ENCODE peak calls at places on chromosomes 12 and 14, in six cellular contexts. Y, L, I, M, U and N are unnamed samples.

GRCh38 chr12:95790025-95790911 is at the start of gene NTN4:
- DNase-seq in U (no peak), Y (no peak), M (no peak), I (peak), L (peak), N (no peak)

GRCh38 chr12:119990382-119990874 is 1.4 kb downstream of the BICDL1 start:
- DNase-seq in U (no peak), L (no peak), Y (no peak), M (no peak), I (peak), N (no peak)

GRCh38 chr14:36019126-36019525 is 157.4 kb downstream of the PTCSC3 start:
- DNase-seq in L (no peak), M (no peak), Y (no peak), I (no peak), U (no peak), N (no peak)

GRCh38 chr12:82970614-82971013 is 283.9 kb downstream of the TMTC2 start:
- DNase-seq in Y (no peak), U (no peak), L (no peak), I (no peak), M (no peak), N (no peak)

GRCh38 chr12:40561395-40561966 is 130.8 kb upstream of the CNTN1 start:
- DNase-seq in U (no peak), L (no peak), M (no peak), I (no peak), Y (no peak), N (no peak)

GRCh38 chr14:54105898-54106297 is 149.3 kb upstream of the BMP4 start:
- DNase-seq in L (no peak), Y (no peak), U (no peak), I (no peak), M (no peak), N (no peak)

GRCh38 chr12:66072566-66072965 is 58.0 kb downstream of the LLPH start:
- DNase-seq in L (no peak), Y (no peak), I (no peak), M (no peak), U (no peak), N (no peak)

GRCh38 chr14:105184461-105184860 is 3.3 kb upstream of the NUDT14 start:
- DNase-seq in L (no peak), M (no peak), U (no peak), Y (no peak), I (no peak), N (no peak)

GRCh38 chr14:104913413-104913812 is 11.3 kb upstream of the PLD4 start:
- DNase-seq in Y (no peak), M (no peak), I (no peak), L (no peak), U (no peak), N (no peak)

GRCh38 chr12:123931686-123932321 is 40.8 kb downstream of the CCDC92 start:
- DNase-seq in Y (no peak), L (no peak), M (no peak), I (no peak), U (no peak), N (no peak)

GRCh38 chr14:92121207-92121669 is 268 bp downstream of the NDUFB1 start:
- DNase-seq in Y (peak), I (no peak), L (peak), M (no peak), U (no peak), N (no peak)

GRCh38 chr12:125188912-125189881 is 124.0 kb downstream of the AACS start:
- DNase-seq in U (no peak), M (peak), I (no peak), Y (no peak), L (no peak), N (no peak)

GRCh38 chr14:92637228-92637627 is 111.2 kb downstream of the LGMN start:
- DNase-seq in M (no peak), U (no peak), I (no peak), L (no peak), Y (peak), N (no peak)

GRCh38 chr12:71300772-71301675 is 138.6 kb upstream of the LGR5 start:
- DNase-seq in Y (no peak), U (no peak), M (no peak), L (no peak), I (no peak), N (no peak)

GRCh38 chr12:7439579-7440505 is 4.1 kb downstream of the CD163L1 start:
- DNase-seq in M (peak), U (no peak), Y (peak), L (peak), I (no peak), N (no peak)

GRCh38 chr14:91119556-91120311 is 5.9 kb downstream of the DGLUCY start:
- DNase-seq in Y (peak), M (no peak), L (no peak), I (no peak), U (no peak), N (no peak)

GRCh38 chr14:45177081-45177480 is 41.4 kb downstream of the FANCM start:
- DNase-seq in L (no peak), M (no peak), I (no peak), U (no peak), Y (peak), N (no peak)

GRCh38 chr12:91215940-91216454 is 33.4 kb upstream of the DCN start:
- DNase-seq in L (no peak), M (no peak), U (no peak), I (no peak), Y (peak), N (no peak)

GRCh38 chr12:112716099-112717093 is 75.2 kb upstream of the RPH3A start:
- DNase-seq in L (no peak), Y (peak), I (peak), M (peak), U (no peak), N (peak)

GRCh38 chr12:124829008-124829707 is 34.5 kb downstream of the SCARB1 start:
- DNase-seq in I (peak), M (peak), Y (peak), U (no peak), L (no peak), N (no peak)

GRCh38 chr12:96155781-96156180 is 38.4 kb upstream of the ELK3 start:
- DNase-seq in Y (no peak), I (no peak), L (no peak), M (no peak), U (no peak), N (no peak)

GRCh38 chr14:65872536-65872935 is 460.0 kb downstream of the FUT8 start:
- DNase-seq in I (no peak), M (no peak), L (no peak), U (no peak), Y (peak), N (no peak)

GRCh38 chr14:29584992-29585391 is 342.7 kb downstream of the PRKD1 start:
- DNase-seq in I (no peak), L (no peak), M (peak), Y (peak), U (no peak), N (no peak)

GRCh38 chr12:2640709-2641108 is 154.1 kb upstream of the FKBP4 start:
- DNase-seq in Y (peak), M (peak), U (no peak), L (no peak), I (no peak), N (no peak)

GRCh38 chr12:24709201-24709600 is 239.7 kb downstream of the BCAT1 start:
- DNase-seq in M (no peak), U (no peak), Y (peak), I (no peak), L (no peak), N (no peak)

GRCh38 chr12:18805516-18806248 is 67.8 kb downstream of the CAPZA3 start:
- DNase-seq in U (no peak), I (no peak), Y (no peak), L (no peak), M (no peak), N (no peak)

GRCh38 chr12:53624453-53624852 is 1.7 kb downstream of the ATF7 start:
- DNase-seq in Y (peak), I (no peak), U (no peak), M (no peak), L (no peak), N (no peak)

GRCh38 chr12:6735448-6736191 is 11.8 kb downstream of the COPS7A start:
- DNase-seq in U (peak), Y (peak), M (peak), I (no peak), L (peak), N (peak)

GRCh38 chr12:124379938-124380754 is 85.3 kb downstream of the RFLNA start:
- DNase-seq in L (no peak), Y (peak), M (peak), U (no peak), I (no peak), N (no peak)